ENCODE peak calls at places on chromosomes 6 and 20, in ten cellular contexts. One of them, this sample, is unnamed.

GRCh38 chr6:43977404-43978111 is 149.7 kb downstream of the MRPL14 start:
- DNase-seq in NCI-H460: no peak
- DNase-seq in iris pigment epithelial cell: no peak
- DNase-seq in stimulated activated CD8-positive, alpha-beta memory T cell treated with anti-CD3 and anti-CD28 coated beads, Interleukin-4, amount 100 ng/mL, for 1 hour: no peak
- DNase-seq in endodermal cell: no peak
- DNase-seq in NCI-H446: no peak
- DNase-seq in stimulated activated CD4-positive, alpha-beta T cell treated with anti-CD3 and anti-CD28 coated beads, Interleukin-1b, Interleukin-23, amount 100 ng/mL, for 4 hours: no peak
- DNase-seq in neural crest cell: no peak
- DNase-seq in stomach: peak; percentile 23
- DNase-seq in tibial artery: no peak
- DNase-seq in this sample: no peak

GRCh38 chr20:38192323-38192885 is 27.3 kb upstream of the TGM2 start:
- DNase-seq in endodermal cell: peak; percentile 14
- DNase-seq in stimulated activated CD4-positive, alpha-beta T cell treated with anti-CD3 and anti-CD28 coated beads, Interleukin-1b, Interleukin-23, amount 100 ng/mL, for 4 hours: no peak
- DNase-seq in stimulated activated CD8-positive, alpha-beta memory T cell treated with anti-CD3 and anti-CD28 coated beads, Interleukin-4, amount 100 ng/mL, for 1 hour: no peak
- DNase-seq in tibial artery: no peak
- DNase-seq in neural crest cell: no peak
- DNase-seq in stomach: no peak
- DNase-seq in NCI-H460: no peak
- DNase-seq in iris pigment epithelial cell: no peak
- DNase-seq in NCI-H446: no peak
- DNase-seq in this sample: no peak

GRCh38 chr6:136404627-136405310 is 115.1 kb upstream of the BCLAF1 start:
- DNase-seq in stomach: no peak
- DNase-seq in tibial artery: no peak
- DNase-seq in neural crest cell: no peak
- DNase-seq in endodermal cell: no peak
- DNase-seq in stimulated activated CD4-positive, alpha-beta T cell treated with anti-CD3 and anti-CD28 coated beads, Interleukin-1b, Interleukin-23, amount 100 ng/mL, for 4 hours: no peak
- DNase-seq in NCI-H446: no peak
- DNase-seq in NCI-H460: no peak
- DNase-seq in stimulated activated CD8-positive, alpha-beta memory T cell treated with anti-CD3 and anti-CD28 coated beads, Interleukin-4, amount 100 ng/mL, for 1 hour: no peak
- DNase-seq in iris pigment epithelial cell: no peak
- DNase-seq in this sample: no peak

GRCh38 chr20:21209668-21210067 is 83.8 kb downstream of the KIZ start:
- DNase-seq in stimulated activated CD8-positive, alpha-beta memory T cell treated with anti-CD3 and anti-CD28 coated beads, Interleukin-4, amount 100 ng/mL, for 1 hour: no peak
- DNase-seq in endodermal cell: no peak
- DNase-seq in stomach: no peak
- DNase-seq in tibial artery: no peak
- DNase-seq in NCI-H446: no peak
- DNase-seq in neural crest cell: no peak
- DNase-seq in stimulated activated CD4-positive, alpha-beta T cell treated with anti-CD3 and anti-CD28 coated beads, Interleukin-1b, Interleukin-23, amount 100 ng/mL, for 4 hours: no peak
- DNase-seq in iris pigment epithelial cell: no peak
- DNase-seq in NCI-H460: no peak
- DNase-seq in this sample: no peak

GRCh38 chr6:7617954-7618764 is 28.2 kb downstream of the SNRNP48 start:
- DNase-seq in endodermal cell: no peak
- DNase-seq in stimulated activated CD8-positive, alpha-beta memory T cell treated with anti-CD3 and anti-CD28 coated beads, Interleukin-4, amount 100 ng/mL, for 1 hour: no peak
- DNase-seq in NCI-H460: no peak
- DNase-seq in NCI-H446: no peak
- DNase-seq in iris pigment epithelial cell: peak; percentile 55
- DNase-seq in stimulated activated CD4-positive, alpha-beta T cell treated with anti-CD3 and anti-CD28 coated beads, Interleukin-1b, Interleukin-23, amount 100 ng/mL, for 4 hours: no peak
- DNase-seq in stomach: no peak
- DNase-seq in neural crest cell: no peak
- DNase-seq in tibial artery: peak; percentile 71
- DNase-seq in this sample: no peak

GRCh38 chr6:63799813-63800212 is 164.2 kb downstream of the PHF3 start:
- DNase-seq in neural crest cell: no peak
- DNase-seq in NCI-H460: no peak
- DNase-seq in NCI-H446: no peak
- DNase-seq in stimulated activated CD4-positive, alpha-beta T cell treated with anti-CD3 and anti-CD28 coated beads, Interleukin-1b, Interleukin-23, amount 100 ng/mL, for 4 hours: no peak
- DNase-seq in stimulated activated CD8-positive, alpha-beta memory T cell treated with anti-CD3 and anti-CD28 coated beads, Interleukin-4, amount 100 ng/mL, for 1 hour: no peak
- DNase-seq in endodermal cell: no peak
- DNase-seq in iris pigment epithelial cell: no peak
- DNase-seq in stomach: no peak
- DNase-seq in tibial artery: no peak
- DNase-seq in this sample: no peak

GRCh38 chr6:169165561-169166300 is 87.9 kb downstream of the THBS2 start:
- DNase-seq in stimulated activated CD8-positive, alpha-beta memory T cell treated with anti-CD3 and anti-CD28 coated beads, Interleukin-4, amount 100 ng/mL, for 1 hour: no peak
- DNase-seq in endodermal cell: peak; percentile 13
- DNase-seq in iris pigment epithelial cell: peak; percentile 47
- DNase-seq in NCI-H446: no peak
- DNase-seq in tibial artery: peak; percentile 53
- DNase-seq in stimulated activated CD4-positive, alpha-beta T cell treated with anti-CD3 and anti-CD28 coated beads, Interleukin-1b, Interleukin-23, amount 100 ng/mL, for 4 hours: no peak
- DNase-seq in NCI-H460: no peak
- DNase-seq in neural crest cell: no peak
- DNase-seq in stomach: peak; percentile 4
- DNase-seq in this sample: no peak

GRCh38 chr6:162200036-162200435 is 527.5 kb downstream of the PRKN start:
- DNase-seq in stimulated activated CD8-positive, alpha-beta memory T cell treated with anti-CD3 and anti-CD28 coated beads, Interleukin-4, amount 100 ng/mL, for 1 hour: no peak
- DNase-seq in endodermal cell: no peak
- DNase-seq in neural crest cell: no peak
- DNase-seq in iris pigment epithelial cell: no peak
- DNase-seq in tibial artery: no peak
- DNase-seq in NCI-H446: no peak
- DNase-seq in stimulated activated CD4-positive, alpha-beta T cell treated with anti-CD3 and anti-CD28 coated beads, Interleukin-1b, Interleukin-23, amount 100 ng/mL, for 4 hours: no peak
- DNase-seq in stomach: no peak
- DNase-seq in NCI-H460: no peak
- DNase-seq in this sample: no peak

GRCh38 chr6:129631070-129631469 is 78.9 kb downstream of the ARHGAP18 start:
- DNase-seq in iris pigment epithelial cell: no peak
- DNase-seq in NCI-H446: no peak
- DNase-seq in stimulated activated CD4-positive, alpha-beta T cell treated with anti-CD3 and anti-CD28 coated beads, Interleukin-1b, Interleukin-23, amount 100 ng/mL, for 4 hours: no peak
- DNase-seq in endodermal cell: no peak
- DNase-seq in neural crest cell: no peak
- DNase-seq in NCI-H460: no peak
- DNase-seq in stomach: no peak
- DNase-seq in tibial artery: no peak
- DNase-seq in stimulated activated CD8-positive, alpha-beta memory T cell treated with anti-CD3 and anti-CD28 coated beads, Interleukin-4, amount 100 ng/mL, for 1 hour: no peak
- DNase-seq in this sample: no peak

GRCh38 chr20:49661560-49662329 is 51.9 kb downstream of the B4GALT5 start:
- DNase-seq in stimulated activated CD4-positive, alpha-beta T cell treated with anti-CD3 and anti-CD28 coated beads, Interleukin-1b, Interleukin-23, amount 100 ng/mL, for 4 hours: no peak
- DNase-seq in tibial artery: no peak
- DNase-seq in iris pigment epithelial cell: peak; percentile 34
- DNase-seq in endodermal cell: no peak
- DNase-seq in neural crest cell: peak; percentile 44
- DNase-seq in NCI-H460: no peak
- DNase-seq in NCI-H446: no peak
- DNase-seq in stomach: no peak
- DNase-seq in stimulated activated CD8-positive, alpha-beta memory T cell treated with anti-CD3 and anti-CD28 coated beads, Interleukin-4, amount 100 ng/mL, for 1 hour: no peak
- DNase-seq in this sample: no peak

GRCh38 chr6:51339728-51340127 is 521.1 kb downstream of the TFAP2B start:
- DNase-seq in NCI-H446: no peak
- DNase-seq in stimulated activated CD4-positive, alpha-beta T cell treated with anti-CD3 and anti-CD28 coated beads, Interleukin-1b, Interleukin-23, amount 100 ng/mL, for 4 hours: no peak
- DNase-seq in NCI-H460: no peak
- DNase-seq in endodermal cell: peak; percentile 76
- DNase-seq in stomach: no peak
- DNase-seq in iris pigment epithelial cell: no peak
- DNase-seq in neural crest cell: no peak
- DNase-seq in stimulated activated CD8-positive, alpha-beta memory T cell treated with anti-CD3 and anti-CD28 coated beads, Interleukin-4, amount 100 ng/mL, for 1 hour: no peak
- DNase-seq in tibial artery: no peak
- DNase-seq in this sample: no peak

GRCh38 chr6:142551145-142551811 is 249.5 kb downstream of the ADGRG6 start:
- DNase-seq in neural crest cell: no peak
- DNase-seq in stimulated activated CD8-positive, alpha-beta memory T cell treated with anti-CD3 and anti-CD28 coated beads, Interleukin-4, amount 100 ng/mL, for 1 hour: no peak
- DNase-seq in endodermal cell: peak; percentile 61
- DNase-seq in iris pigment epithelial cell: peak; percentile 12
- DNase-seq in tibial artery: no peak
- DNase-seq in stomach: no peak
- DNase-seq in NCI-H446: no peak
- DNase-seq in stimulated activated CD4-positive, alpha-beta T cell treated with anti-CD3 and anti-CD28 coated beads, Interleukin-1b, Interleukin-23, amount 100 ng/mL, for 4 hours: peak; percentile 27
- DNase-seq in NCI-H460: no peak
- DNase-seq in this sample: no peak

GRCh38 chr6:38599261-38599660 is 40.5 kb downstream of the BTBD9 start:
- DNase-seq in stomach: no peak
- DNase-seq in NCI-H460: no peak
- DNase-seq in stimulated activated CD4-positive, alpha-beta T cell treated with anti-CD3 and anti-CD28 coated beads, Interleukin-1b, Interleukin-23, amount 100 ng/mL, for 4 hours: no peak
- DNase-seq in neural crest cell: no peak
- DNase-seq in NCI-H446: no peak
- DNase-seq in tibial artery: no peak
- DNase-seq in endodermal cell: no peak
- DNase-seq in iris pigment epithelial cell: no peak
- DNase-seq in stimulated activated CD8-positive, alpha-beta memory T cell treated with anti-CD3 and anti-CD28 coated beads, Interleukin-4, amount 100 ng/mL, for 1 hour: no peak
- DNase-seq in this sample: no peak

GRCh38 chr6:36042618-36043260 is 15.1 kb downstream of the MAPK14 start:
- DNase-seq in tibial artery: no peak
- DNase-seq in NCI-H460: no peak
- DNase-seq in iris pigment epithelial cell: no peak
- DNase-seq in stimulated activated CD8-positive, alpha-beta memory T cell treated with anti-CD3 and anti-CD28 coated beads, Interleukin-4, amount 100 ng/mL, for 1 hour: no peak
- DNase-seq in stomach: no peak
- DNase-seq in NCI-H446: no peak
- DNase-seq in endodermal cell: no peak
- DNase-seq in neural crest cell: no peak
- DNase-seq in stimulated activated CD4-positive, alpha-beta T cell treated with anti-CD3 and anti-CD28 coated beads, Interleukin-1b, Interleukin-23, amount 100 ng/mL, for 4 hours: no peak
- DNase-seq in this sample: no peak